ENCODE peak calls at places on chromosomes 1 and 21, in four cellular contexts. X, I, E and R are unnamed samples.

GRCh38 chr1:170707116-170707515 is 43.2 kb downstream of the PRRX1 start:
- DNase-seq in X (no peak), E (no peak), I (no peak), R (no peak)

GRCh38 chr1:151472852-151473731 is 13.8 kb upstream of the POGZ start:
- DNase-seq in X (peak; percentile 50), E (peak; percentile 55), I (peak; percentile 63), R (peak; percentile 51)

GRCh38 chr1:174999926-175000696 is at the start of gene CACYBP:
- DNase-seq in X (no peak), E (peak; percentile 65), I (no peak), R (no peak)

GRCh38 chr1:227779651-227780050 is 35.8 kb upstream of the PRSS38 start:
- DNase-seq in X (no peak), E (no peak), I (no peak), R (no peak)

GRCh38 chr1:43688594-43689000 is 18.7 kb upstream of the ST3GAL3 start:
- DNase-seq in X (no peak), I (peak; percentile 66), E (no peak), R (no peak)

GRCh38 chr1:98660941-98661543 is 479 bp upstream of the SNX7 start:
- DNase-seq in I (peak; percentile 8), X (no peak), E (no peak), R (no peak)

GRCh38 chr1:224528900-224529299 is 87.2 kb upstream of the CNIH3 start:
- DNase-seq in X (no peak), E (no peak), I (no peak), R (no peak)

GRCh38 chr1:9203623-9204022 is 31.0 kb upstream of the H6PD start:
- DNase-seq in E (peak; percentile 58), I (no peak), X (no peak), R (no peak)

GRCh38 chr1:203181586-203182376 is 4.7 kb downstream of the CHI3L1 start:
- DNase-seq in E (no peak), I (no peak), X (no peak), R (no peak)

GRCh38 chr21:45910548-45911221 is 70.9 kb upstream of the COL6A1 start:
- DNase-seq in I (no peak), E (no peak), X (no peak), R (peak; percentile 73)

GRCh38 chr1:63262148-63262770 is 60.1 kb upstream of the FOXD3 start:
- DNase-seq in E (no peak), X (no peak), I (no peak), R (no peak)

GRCh38 chr1:39395357-39395831 is 96.0 kb upstream of the BMP8A start:
- DNase-seq in I (no peak), X (no peak), E (no peak), R (no peak)

GRCh38 chr1:156480015-156480368 is 20.6 kb downstream of the MEF2D start:
- DNase-seq in X (peak; percentile 64), E (no peak), I (no peak), R (no peak)

DNA sequence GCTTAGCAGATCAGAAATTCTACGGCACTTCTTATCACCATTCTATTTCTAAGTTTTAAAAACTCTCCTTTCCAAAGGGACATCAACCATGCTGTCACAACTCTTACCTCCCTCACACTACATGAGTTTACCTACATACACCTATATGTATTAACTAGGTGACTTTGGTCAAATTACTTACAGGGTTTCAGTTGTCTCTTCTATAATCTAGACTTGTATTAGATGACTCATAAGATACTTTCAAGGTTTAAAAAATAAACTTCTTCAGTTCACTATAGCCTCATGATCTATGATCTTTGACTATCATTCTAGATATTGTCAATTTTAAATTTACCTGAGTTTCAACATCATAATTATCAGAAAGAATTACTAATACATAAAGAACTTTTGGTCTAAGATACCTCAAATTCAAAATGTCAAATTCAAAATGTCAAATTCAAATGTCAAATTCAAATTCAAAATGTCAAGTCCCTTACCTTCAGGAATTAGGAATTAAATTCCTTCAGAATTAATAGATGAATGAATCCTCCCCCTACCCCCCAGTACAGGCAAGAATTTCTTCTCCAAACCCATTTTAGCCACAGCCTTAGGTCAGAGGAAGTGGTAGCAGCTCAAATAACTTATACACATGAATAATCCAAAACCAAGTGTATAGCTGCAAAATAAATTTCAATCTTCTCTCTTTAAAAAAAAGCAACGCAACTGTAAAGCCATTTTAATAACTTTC is 31.1 kb downstream of the OTUD7B start:
- DNase-seq in E (no peak), X (no peak), I (no peak), R (no peak)
- H3K4me1 ChIP-seq in E (no peaks in the 10 kb centered on the region), X (no peaks in the 10 kb centered on the region), I (peaks cover 9% of the 10 kb centered on the region), R (no peaks in the 10 kb centered on the region)

GRCh38 chr1:25797939-25798338 is 2.1 kb upstream of the SELENON start:
- DNase-seq in E (no peak), X (peak; percentile 74), I (peak; percentile 65), R (no peak)
- H3K4me1 ChIP-seq in E (peaks cover 42% of the 10 kb centered on the region), X (peaks cover 10% of the 10 kb centered on the region), I (no peaks in the 10 kb centered on the region), R (peaks cover 11% of the 10 kb centered on the region)

GRCh38 chr1:208135354-208135753 is 108.8 kb downstream of the PLXNA2 start:
- DNase-seq in X (no peak), I (no peak), E (no peak), R (no peak)

GRCh38 chr1:208139434-208140086 is 104.6 kb downstream of the PLXNA2 start:
- DNase-seq in X (no peak), I (no peak), E (no peak), R (no peak)

GRCh38 chr1:208134491-208134890 is 109.7 kb downstream of the PLXNA2 start:
- DNase-seq in X (no peak), E (no peak), I (no peak), R (no peak)

GRCh38 chr1:208136459-208137143 is 107.6 kb downstream of the PLXNA2 start:
- DNase-seq in I (no peak), E (no peak), X (no peak), R (no peak)

DNA sequence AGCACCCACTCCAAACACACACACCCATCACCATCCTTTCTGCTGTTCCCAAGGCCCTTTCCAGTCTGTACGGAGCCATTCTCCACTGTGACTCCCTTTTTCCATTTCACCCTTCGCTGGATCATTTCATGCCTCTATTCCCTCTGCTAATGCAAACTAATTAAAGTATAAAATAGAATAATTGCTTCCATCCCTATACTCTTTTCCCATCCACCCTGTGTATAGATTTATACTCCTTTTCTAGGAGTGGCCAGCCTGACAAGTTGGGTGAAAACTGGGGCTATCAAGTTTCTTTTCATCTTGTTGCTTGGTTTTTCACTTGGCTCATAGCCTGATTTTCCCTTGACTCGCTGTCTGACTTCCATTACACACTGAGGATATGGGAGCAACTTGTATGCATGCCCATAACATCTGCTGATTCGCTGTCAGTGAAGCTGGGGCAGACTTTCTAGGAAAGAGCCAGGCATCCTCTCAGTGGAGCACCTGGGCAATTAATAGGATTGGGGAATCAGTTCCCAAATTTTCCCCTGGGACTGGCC is 107.0 kb downstream of the PLXNA2 start:
- DNase-seq in I (no peak), X (no peak), E (no peak), R (no peak)
- H3K4me1 ChIP-seq in I (no peaks in the 10 kb centered on the region), X (no peaks in the 10 kb centered on the region), E (no peaks in the 10 kb centered on the region), R (peaks cover 6% of the 10 kb centered on the region)

DNA sequence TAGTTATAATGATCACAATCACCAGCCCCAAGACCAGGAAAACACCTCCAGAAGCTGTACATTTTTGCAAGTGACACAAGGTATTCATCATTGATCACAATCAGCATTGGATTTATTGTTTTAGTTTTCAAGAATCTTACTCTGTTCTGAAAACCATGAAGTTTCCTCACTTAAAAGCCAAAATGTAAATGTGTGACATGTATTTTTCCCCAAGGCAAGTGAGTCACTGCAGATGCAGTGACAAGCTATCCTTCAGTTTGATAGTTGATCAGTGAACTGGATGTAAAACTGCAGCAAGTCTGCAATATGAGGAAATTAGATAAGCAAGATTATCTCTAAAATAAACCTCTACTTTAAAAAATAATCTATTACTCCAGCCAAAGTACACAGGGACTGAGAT is 41.8 kb downstream of the C21orf91 start:
- DNase-seq in X (no peak), E (no peak), I (no peak), R (no peak)
- H3K4me1 ChIP-seq in X (peaks cover 19% of the 10 kb centered on the region), E (peaks cover 56% of the 10 kb centered on the region), I (no peaks in the 10 kb centered on the region), R (no peaks in the 10 kb centered on the region)

DNA sequence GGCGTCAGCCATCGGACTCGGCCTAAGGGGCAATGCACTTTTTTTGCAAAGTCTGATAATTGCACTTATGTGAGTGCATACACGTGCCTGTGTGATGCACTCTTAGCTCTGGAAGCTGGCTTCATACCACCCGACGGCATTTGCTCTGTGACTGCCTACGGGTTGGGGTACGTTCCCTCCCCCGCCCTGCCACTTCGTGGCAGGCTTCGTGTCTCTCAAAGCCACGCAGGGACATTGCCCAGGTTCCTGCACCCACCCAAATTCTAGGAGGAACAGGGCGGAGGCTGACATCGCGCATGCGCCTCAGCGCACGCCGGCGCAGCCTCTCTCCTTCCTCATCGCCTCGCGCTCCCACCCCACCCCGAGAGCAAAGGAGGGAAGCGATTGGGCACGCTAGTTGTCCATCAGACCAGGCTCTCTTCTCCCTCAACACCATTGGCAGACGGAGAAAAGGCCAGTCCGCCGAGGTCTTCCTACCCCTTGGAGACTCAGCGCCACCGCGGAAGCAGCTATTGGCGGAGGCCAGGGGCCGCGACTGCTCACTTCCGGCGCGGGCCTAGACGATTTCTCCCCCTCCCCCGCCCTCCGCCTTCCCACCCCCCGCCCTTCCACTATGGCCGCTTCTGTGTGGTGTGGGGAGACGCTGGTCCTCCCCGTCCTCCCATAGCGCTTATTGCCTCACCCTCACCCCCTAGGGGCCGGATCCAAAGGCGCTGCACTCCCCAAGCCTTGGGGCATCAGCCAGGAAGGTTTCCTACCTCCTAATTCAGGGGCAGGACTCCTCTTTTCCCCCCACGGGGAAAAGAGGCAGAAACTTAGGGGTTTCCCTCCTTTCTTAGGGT is at the start of gene INTS3:
- DNase-seq in X (peak; percentile 100), E (peak; percentile 100), I (peak; percentile 100), R (peak; percentile 100)
- H3K4me1 ChIP-seq in X (peaks cover 30% of the 10 kb centered on the region), E (peaks cover 24% of the 10 kb centered on the region), I (peaks cover 14% of the 10 kb centered on the region), R (peaks cover 9% of the 10 kb centered on the region)

GRCh38 chr1:94922756-94923465 is 4.0 kb downstream of the CNN3 start:
- DNase-seq in X (no peak), I (no peak), E (no peak), R (no peak)
- H3K4me1 ChIP-seq in X (peaks cover 15% of the 10 kb centered on the region), I (peaks cover 43% of the 10 kb centered on the region), E (peaks cover 13% of the 10 kb centered on the region), R (peaks cover 67% of the 10 kb centered on the region)

DNA sequence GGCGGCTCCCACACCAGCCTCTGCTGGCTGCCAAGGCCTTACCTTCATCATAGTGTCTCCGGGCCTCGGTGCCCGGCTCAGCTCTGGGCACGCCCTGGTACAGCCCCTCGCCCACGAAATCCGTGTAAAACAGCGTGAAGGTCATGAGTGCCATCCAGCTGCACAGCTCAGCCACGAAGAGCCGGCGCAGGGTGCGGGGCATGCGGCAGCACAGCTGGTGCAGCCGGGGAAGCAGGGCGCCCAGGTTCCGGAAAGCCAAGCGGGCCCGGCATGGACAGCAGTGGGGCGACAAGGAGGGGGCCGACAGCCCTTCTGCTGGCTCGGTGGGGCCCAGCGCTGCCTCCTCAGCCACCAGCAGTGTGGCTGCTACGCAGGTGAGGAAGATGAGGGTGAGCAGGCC is 17.5 kb downstream of the SLC45A3 start:
- DNase-seq in X (no peak), E (no peak), I (no peak), R (no peak)
- H3K4me1 ChIP-seq in X (no peaks in the 10 kb centered on the region), E (peaks cover 3% of the 10 kb centered on the region), I (no peaks in the 10 kb centered on the region), R (peaks cover 3% of the 10 kb centered on the region)

GRCh38 chr1:163201906-163202305 is 810 bp downstream of the RGS5 start:
- DNase-seq in E (no peak), I (no peak), X (no peak), R (no peak)
- H3K4me1 ChIP-seq in E (no peaks in the 10 kb centered on the region), I (no peaks in the 10 kb centered on the region), X (peaks cover 4% of the 10 kb centered on the region), R (no peaks in the 10 kb centered on the region)